ENCODE peak calls at places on chromosome 15, in five cellular contexts. A is psoas muscle; W is CD4-positive, alpha-beta memory T cell; L is mammary epithelial cell; J is transverse colon. G is an unnamed sample.

GRCh38 chr15:70200511-70200991 is 102.8 kb upstream of the TLE3 start:
- DNase-seq in L (no peak), J (no peak), A (peak; percentile 71), W (no peak), G (no peak)

GRCh38 chr15:58346361-58346760 is 85.4 kb upstream of the LIPC start:
- DNase-seq in A (no peak), J (no peak), L (peak; percentile 53), W (no peak), G (no peak)

GRCh38 chr15:81880833-81881232 is 165.0 kb downstream of the MEX3B start:
- DNase-seq in L (peak; percentile 6), A (no peak), W (no peak), J (no peak), G (no peak)

GRCh38 chr15:89387140-89387903 is 52.7 kb upstream of the POLG start:
- DNase-seq in A (no peak), L (no peak), W (no peak), J (no peak), G (no peak)

GRCh38 chr15:63896336-63897115 is 62.8 kb upstream of the HERC1 start:
- DNase-seq in W (no peak), L (peak; percentile 37), J (peak; percentile 31), A (peak; percentile 87), G (no peak)

GRCh38 chr15:41790756-41791546 is 16.7 kb downstream of the MAPKBP1 start:
- DNase-seq in W (no peak), J (no peak), L (peak; percentile 80), A (no peak), G (no peak)

GRCh38 chr15:72182673-72183072 is 14.9 kb downstream of the GRAMD2A start:
- DNase-seq in L (peak; percentile 65), J (no peak), W (no peak), A (no peak), G (no peak)

GRCh38 chr15:98001663-98002194 is 41.2 kb downstream of the ARRDC4 start:
- DNase-seq in A (no peak), J (no peak), W (no peak), L (no peak), G (no peak)

GRCh38 chr15:48149858-48150257 is 28.2 kb downstream of the MYEF2 start:
- DNase-seq in W (no peak), J (no peak), A (no peak), L (peak; percentile 47), G (no peak)

GRCh38 chr15:69114231-69114937 is 46.1 kb upstream of the GLCE start:
- DNase-seq in W (no peak), J (no peak), A (no peak), L (peak; percentile 39), G (no peak)

GRCh38 chr15:47496343-47497185 is 220.7 kb upstream of the SEMA6D start:
- DNase-seq in L (no peak), W (no peak), J (no peak), A (no peak), G (no peak)

GRCh38 chr15:63389902-63390301 is 8.3 kb upstream of the CA12 start:
- DNase-seq in J (peak; percentile 96), L (peak; percentile 54), A (no peak), W (peak; percentile 23), G (peak; percentile 97)

GRCh38 chr15:94098877-94099606 is 132.3 kb upstream of the MCTP2 start:
- DNase-seq in A (no peak), J (no peak), L (no peak), W (no peak), G (no peak)

GRCh38 chr15:49621327-49622210 is 721 bp downstream of the DTWD1 start:
- DNase-seq in J (no peak), A (no peak), L (peak; percentile 9), W (no peak), G (no peak)

GRCh38 chr15:26128611-26129140 is 265.5 kb upstream of the ATP10A start:
- DNase-seq in L (no peak), W (no peak), A (no peak), J (no peak), G (peak; percentile 39)

GRCh38 chr15:26132786-26133185 is 269.7 kb upstream of the ATP10A start:
- DNase-seq in A (no peak), J (no peak), L (no peak), W (no peak), G (no peak)

GRCh38 chr15:26126070-26126469 is 262.9 kb upstream of the ATP10A start:
- DNase-seq in A (no peak), L (no peak), J (no peak), W (no peak), G (peak; percentile 45)

GRCh38 chr15:26126819-26127387 is 263.8 kb upstream of the ATP10A start:
- DNase-seq in A (no peak), W (no peak), J (no peak), L (no peak), G (no peak)

GRCh38 chr15:26129852-26130251 is 266.7 kb upstream of the ATP10A start:
- DNase-seq in J (no peak), W (no peak), A (no peak), L (no peak), G (no peak)
- H3K27ac ChIP-seq in J (no peak overlapping the region), W (no peak overlapping the region), A (no peak overlapping the region), L (no peak overlapping the region), G (no peak overlapping the region)

DNA sequence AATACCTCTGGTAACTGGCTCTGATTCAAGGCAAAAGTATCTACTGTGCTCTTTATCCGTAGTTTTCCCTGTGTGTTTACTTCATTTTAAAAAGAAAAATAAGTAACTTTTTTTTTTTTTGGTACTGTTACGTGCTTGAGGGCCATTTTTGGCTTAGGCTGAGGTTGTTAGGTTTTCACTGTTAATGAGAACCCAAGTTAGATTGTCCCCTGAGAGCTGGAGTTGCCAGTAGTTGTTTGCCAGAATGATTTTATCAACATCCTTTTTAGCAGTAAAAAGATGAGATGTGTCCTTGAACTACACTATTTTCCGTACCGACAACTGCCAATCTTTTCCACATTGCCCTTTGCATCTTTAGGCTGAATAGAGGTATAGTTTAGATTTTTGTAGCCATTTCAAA is 35.9 kb downstream of the IQGAP1 start:
- DNase-seq in J (no peak), L (no peak), W (no peak), A (no peak), G (no peak)
- H3K27ac ChIP-seq in J (no peak overlapping the region), L (no peak overlapping the region), W (no peak overlapping the region), A (peak overlapping the region; percentile 52), G (no peak overlapping the region)

GRCh38 chr15:40763801-40764765 is at the start of gene GCHFR:
- DNase-seq in A (peak; percentile 89), L (peak; percentile 36), W (peak; percentile 71), J (peak; percentile 90), G (peak; percentile 90)
- H3K27ac ChIP-seq in A (peak within 1 kb of the TSS; percentile 76), L (no peak within 1 kb of the TSS), W (peak within 1 kb of the TSS; percentile 64), J (peak within 1 kb of the TSS; percentile 85), G (peak within 1 kb of the TSS; percentile 92)

GRCh38 chr15:52180196-52180835 is 10.9 kb downstream of the GNB5 start:
- DNase-seq in J (peak; percentile 42), L (no peak), W (peak; percentile 76), A (no peak), G (no peak)
- H3K27ac ChIP-seq in J (peak overlapping the region; percentile 92), L (peak overlapping the region; percentile 70), W (peak overlapping the region; percentile 96), A (no peak overlapping the region), G (peak overlapping the region; percentile 84)

GRCh38 chr15:65206750-65207149 is 4.5 kb downstream of the CILP start:
- DNase-seq in W (no peak), J (no peak), L (no peak), A (no peak), G (no peak)
- H3K27ac ChIP-seq in W (no peak overlapping the region), J (peak overlapping the region; percentile 11), L (no peak overlapping the region), A (no peak overlapping the region), G (no peak overlapping the region)